ENCODE peak calls at places on chromosomes 12 and 14, in five cellular contexts. One of them, this sample, is unnamed.

GRCh38 chr12:131561891-131562684 is 148.8 kb upstream of the SFSWAP start:
- DNase-seq in RWPE1: no peak
- DNase-seq in cardiac muscle cell: no peak
- DNase-seq in keratinocyte: no peak
- DNase-seq in cardiac fibroblast: no peak
- DNase-seq in this sample: no peak

GRCh38 chr12:53560912-53561589 is 53.8 kb upstream of the NPFF start:
- DNase-seq in RWPE1: no peak
- DNase-seq in keratinocyte: no peak
- DNase-seq in cardiac muscle cell: no peak
- DNase-seq in cardiac fibroblast: peak
- DNase-seq in this sample: no peak

GRCh38 chr12:120286768-120287490 is 4.8 kb downstream of the RNU4-2 start:
- DNase-seq in cardiac muscle cell: peak
- DNase-seq in keratinocyte: no peak
- DNase-seq in cardiac fibroblast: no peak
- DNase-seq in RWPE1: no peak
- DNase-seq in this sample: no peak

GRCh38 chr14:90726656-90727055 is 89.6 kb downstream of the TTC7B start:
- DNase-seq in keratinocyte: no peak
- DNase-seq in cardiac fibroblast: peak
- DNase-seq in RWPE1: peak
- DNase-seq in cardiac muscle cell: peak
- DNase-seq in this sample: peak

GRCh38 chr14:66509874-66510273 is 1.9 kb downstream of the GPHN start:
- DNase-seq in cardiac muscle cell: peak
- DNase-seq in cardiac fibroblast: peak
- DNase-seq in keratinocyte: no peak
- DNase-seq in RWPE1: no peak
- DNase-seq in this sample: no peak

GRCh38 chr14:35159742-35160409 is 37.5 kb downstream of the PRORP start:
- DNase-seq in RWPE1: peak
- DNase-seq in cardiac fibroblast: peak
- DNase-seq in keratinocyte: peak
- DNase-seq in cardiac muscle cell: no peak
- DNase-seq in this sample: peak

GRCh38 chr12:24820872-24821271 is 128.0 kb downstream of the BCAT1 start:
- DNase-seq in cardiac muscle cell: no peak
- DNase-seq in cardiac fibroblast: peak
- DNase-seq in RWPE1: no peak
- DNase-seq in keratinocyte: no peak
- DNase-seq in this sample: peak

GRCh38 chr14:96587823-96588385 is 85.7 kb downstream of the PAPOLA start:
- DNase-seq in cardiac fibroblast: no peak
- DNase-seq in cardiac muscle cell: no peak
- DNase-seq in keratinocyte: no peak
- DNase-seq in RWPE1: no peak
- DNase-seq in this sample: no peak

GRCh38 chr14:57576498-57576897 is 82.8 kb upstream of the CCDC198 start:
- DNase-seq in cardiac fibroblast: no peak
- DNase-seq in RWPE1: no peak
- DNase-seq in keratinocyte: no peak
- DNase-seq in cardiac muscle cell: no peak
- DNase-seq in this sample: no peak

GRCh38 chr14:99790978-99791376 is 2.2 kb upstream of the EML1 start:
- DNase-seq in RWPE1: peak
- DNase-seq in cardiac muscle cell: no peak
- DNase-seq in cardiac fibroblast: no peak
- DNase-seq in keratinocyte: no peak
- DNase-seq in this sample: no peak

GRCh38 chr14:36659822-36660735 is 1.6 kb upstream of the PAX9 start:
- DNase-seq in cardiac muscle cell: no peak
- DNase-seq in cardiac fibroblast: no peak
- DNase-seq in keratinocyte: no peak
- DNase-seq in RWPE1: no peak
- DNase-seq in this sample: no peak

GRCh38 chr12:63967358-63967757 is 122.9 kb downstream of the SRGAP1 start:
- DNase-seq in cardiac fibroblast: peak
- DNase-seq in cardiac muscle cell: no peak
- DNase-seq in RWPE1: peak
- DNase-seq in keratinocyte: no peak
- DNase-seq in this sample: peak

GRCh38 chr14:23561873-23562821 is 5.4 kb downstream of the AP1G2 start:
- DNase-seq in cardiac fibroblast: peak
- DNase-seq in cardiac muscle cell: no peak
- DNase-seq in RWPE1: no peak
- DNase-seq in keratinocyte: no peak
- DNase-seq in this sample: no peak

GRCh38 chr12:88562846-88563582 is 17.3 kb downstream of the KITLG start:
- DNase-seq in cardiac fibroblast: peak
- DNase-seq in RWPE1: no peak
- DNase-seq in cardiac muscle cell: no peak
- DNase-seq in keratinocyte: no peak
- DNase-seq in this sample: peak

GRCh38 chr14:92973265-92973797 is 50.4 kb downstream of the CHGA start:
- DNase-seq in keratinocyte: peak
- DNase-seq in RWPE1: peak
- DNase-seq in cardiac fibroblast: peak
- DNase-seq in cardiac muscle cell: peak
- DNase-seq in this sample: peak

GRCh38 chr14:76762617-76763361 is 1.5 kb downstream of the VASH1 start:
- DNase-seq in cardiac fibroblast: no peak
- DNase-seq in keratinocyte: no peak
- DNase-seq in RWPE1: no peak
- DNase-seq in cardiac muscle cell: no peak
- DNase-seq in this sample: no peak

GRCh38 chr14:50736932-50737419 is 68.9 kb upstream of the SAV1 start:
- DNase-seq in cardiac fibroblast: no peak
- DNase-seq in RWPE1: no peak
- DNase-seq in keratinocyte: no peak
- DNase-seq in cardiac muscle cell: no peak
- DNase-seq in this sample: no peak

GRCh38 chr14:97602438-97603117 is 805.4 kb downstream of the VRK1 start:
- DNase-seq in RWPE1: no peak
- DNase-seq in cardiac fibroblast: no peak
- DNase-seq in cardiac muscle cell: no peak
- DNase-seq in keratinocyte: no peak
- DNase-seq in this sample: no peak

DNA sequence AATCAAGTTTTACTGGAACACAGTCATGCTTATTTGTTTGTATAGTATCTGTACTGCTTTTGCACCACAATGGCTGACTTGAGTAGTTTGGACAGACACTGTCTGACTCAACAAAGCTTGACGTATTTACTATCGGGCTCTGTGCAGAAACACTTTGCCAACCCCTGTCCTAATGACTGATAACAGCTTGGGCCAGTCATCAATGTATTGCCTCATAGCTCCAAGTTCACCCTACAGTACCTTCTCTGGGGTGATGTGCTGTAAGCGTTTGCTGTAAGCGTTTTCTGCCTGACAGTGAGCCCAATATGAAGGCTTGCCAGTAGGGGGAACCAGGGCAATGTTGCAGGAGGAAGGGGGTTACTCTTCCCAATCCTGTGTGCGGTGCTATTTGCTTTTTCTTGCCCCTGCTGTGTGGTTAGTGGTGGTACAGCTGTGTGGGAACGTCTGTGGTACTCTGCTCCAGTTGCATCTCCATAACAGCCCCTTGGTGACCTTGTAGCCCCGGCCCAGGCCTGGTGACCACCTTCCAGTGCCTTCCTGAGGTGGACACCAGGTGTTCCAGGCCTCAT is 5.4 kb upstream of the CCDC177 start:
- DNase-seq in keratinocyte: no peak
- DNase-seq in cardiac fibroblast: peak
- DNase-seq in RWPE1: peak
- DNase-seq in cardiac muscle cell: peak
- DNase-seq in this sample: peak
- TF ChIP-seq CTCF in keratinocyte: peak
- TF ChIP-seq CTCF in cardiac fibroblast: peak
- TF ChIP-seq CTCF in RWPE1: peak
- TF ChIP-seq CTCF in cardiac muscle cell: peak
- TF ChIP-seq CTCF in this sample: peak

DNA sequence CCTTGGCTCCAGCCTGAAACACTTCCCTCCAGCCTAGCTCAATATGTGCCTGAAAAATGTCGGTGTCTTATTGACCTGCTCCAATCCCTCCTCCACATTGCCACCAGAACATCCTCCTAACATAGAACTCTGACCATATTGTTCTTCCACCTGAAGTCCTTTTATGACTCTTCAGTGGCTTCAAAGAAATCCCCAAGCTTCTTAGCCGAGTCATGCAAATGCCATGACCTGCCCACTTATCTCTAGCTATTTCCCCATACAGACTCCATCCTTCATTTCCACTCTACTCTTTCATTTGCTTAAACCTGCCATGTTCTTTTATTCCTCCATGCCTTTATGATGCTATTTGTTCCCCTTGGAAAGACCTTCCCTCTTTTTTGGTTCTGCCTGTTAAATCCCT is 568.6 kb downstream of the ETNK1 start:
- DNase-seq in keratinocyte: no peak
- DNase-seq in RWPE1: no peak
- DNase-seq in cardiac muscle cell: no peak
- DNase-seq in cardiac fibroblast: no peak
- DNase-seq in this sample: no peak
- TF ChIP-seq CTCF in keratinocyte: no peak
- TF ChIP-seq CTCF in RWPE1: no peak
- TF ChIP-seq CTCF in cardiac muscle cell: no peak
- TF ChIP-seq CTCF in cardiac fibroblast: no peak
- TF ChIP-seq CTCF in this sample: no peak

DNA sequence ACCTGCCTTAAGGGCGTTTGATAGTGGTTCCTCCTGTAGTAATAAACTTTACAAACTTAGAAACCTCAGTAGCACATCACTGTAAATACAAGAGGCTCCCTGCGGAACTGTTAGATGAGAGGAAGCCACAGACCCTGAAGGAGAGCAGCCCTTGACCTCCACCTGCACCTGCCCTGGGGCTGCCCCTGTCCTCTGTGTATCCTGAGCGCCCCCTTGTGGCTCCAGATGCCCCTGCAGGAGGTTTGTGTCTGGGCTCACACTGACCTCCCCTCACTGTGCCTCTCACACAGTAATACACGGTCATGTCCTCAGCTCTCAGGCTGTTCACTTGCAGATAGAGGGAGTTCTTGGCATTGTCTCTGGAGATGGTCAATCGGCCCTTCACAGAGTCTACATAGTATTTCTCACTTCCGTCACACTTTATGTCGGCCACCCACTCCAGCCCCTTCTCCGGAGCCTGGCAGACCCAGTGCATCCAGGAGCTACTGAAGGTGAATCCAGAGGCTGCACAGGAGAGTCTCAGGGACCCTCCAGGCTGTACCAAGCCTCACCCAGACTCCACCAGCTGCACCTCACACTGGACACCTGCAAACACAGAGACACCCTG is 1059.8 kb downstream of the TMEM121 start:
- DNase-seq in cardiac muscle cell: no peak
- DNase-seq in keratinocyte: no peak
- DNase-seq in RWPE1: peak
- DNase-seq in cardiac fibroblast: no peak
- DNase-seq in this sample: no peak
- TF ChIP-seq CTCF in cardiac muscle cell: no peak
- TF ChIP-seq CTCF in keratinocyte: no peak
- TF ChIP-seq CTCF in RWPE1: peak
- TF ChIP-seq CTCF in cardiac fibroblast: no peak
- TF ChIP-seq CTCF in this sample: no peak

GRCh38 chr12:57154076-57154475 is 6.7 kb upstream of the LRP1-AS start:
- DNase-seq in cardiac muscle cell: no peak
- DNase-seq in keratinocyte: no peak
- DNase-seq in RWPE1: no peak
- DNase-seq in cardiac fibroblast: no peak
- DNase-seq in this sample: no peak
- TF ChIP-seq CTCF in cardiac muscle cell: no peak
- TF ChIP-seq CTCF in keratinocyte: no peak
- TF ChIP-seq CTCF in RWPE1: no peak
- TF ChIP-seq CTCF in cardiac fibroblast: no peak
- TF ChIP-seq CTCF in this sample: no peak